ENCODE peak calls at places on chromosome 12, in five cellular contexts. W is WTC11, B is nephron progenitor cell, S is H1, E is ovary. T is an unnamed sample.

GRCh38 chr12:104555650-104556049 is 98.9 kb downstream of the CHST11 start:
- DNase-seq in S (no peak), B (no peak), E (no peak), W (no peak), T (no peak)

GRCh38 chr12:109663766-109664165 is 49.9 kb upstream of the FAM222A start:
- DNase-seq in E (no peak), S (no peak), W (no peak), B (no peak), T (no peak)

GRCh38 chr12:126144603-126145002 is 1079.4 kb downstream of the AACS start:
- DNase-seq in S (no peak), E (no peak), B (no peak), W (no peak), T (no peak)

GRCh38 chr12:104519190-104519857 is 62.6 kb downstream of the CHST11 start:
- DNase-seq in W (no peak), B (no peak), S (no peak), E (no peak), T (no peak)

GRCh38 chr12:82474798-82475184 is 116.5 kb downstream of the METTL25 start:
- DNase-seq in S (no peak), E (no peak), W (no peak), B (no peak), T (no peak)

GRCh38 chr12:54565658-54566552 is 16.5 kb downstream of the PDE1B start:
- DNase-seq in B (no peak), S (no peak), W (peak; percentile 45), E (no peak), T (peak; percentile 47)

GRCh38 chr12:63151061-63151897 is at the start of gene AVPR1A:
- DNase-seq in W (peak; percentile 24), B (no peak), S (peak; percentile 67), E (no peak), T (peak; percentile 25)

GRCh38 chr12:88391556-88391955 is 188.7 kb downstream of the KITLG start:
- DNase-seq in W (no peak), S (no peak), E (no peak), B (no peak), T (no peak)

GRCh38 chr12:45912774-45913173 is 77.6 kb downstream of the SCAF11 start:
- DNase-seq in W (no peak), B (no peak), E (no peak), S (no peak), T (no peak)

GRCh38 chr12:18990866-18991265 is 138.7 kb upstream of the PLEKHA5 start:
- DNase-seq in B (no peak), E (no peak), S (no peak), W (no peak), T (no peak)

GRCh38 chr12:102948941-102949352 is 8.5 kb upstream of the ASCL1 start:
- DNase-seq in B (peak; percentile 85), S (peak; percentile 94), W (peak; percentile 81), E (no peak), T (peak; percentile 84)

GRCh38 chr12:12985817-12986408 is 14.2 kb downstream of the HEBP1 start:
- DNase-seq in W (peak; percentile 76), S (peak; percentile 70), B (peak; percentile 26), E (no peak), T (peak; percentile 47)

GRCh38 chr12:109434556-109434955 is 42.5 kb downstream of the KCTD10 start:
- DNase-seq in W (no peak), E (no peak), B (no peak), S (no peak), T (no peak)

GRCh38 chr12:31664038-31664437 is 4.5 kb downstream of the ETFBKMT start:
- DNase-seq in B (no peak), W (no peak), S (no peak), E (no peak), T (no peak)

GRCh38 chr12:12701457-12701856 is 5.5 kb upstream of the GPR19 start:
- DNase-seq in S (no peak), E (no peak), W (peak; percentile 53), B (no peak), T (no peak)

GRCh38 chr12:91347686-91348085 is 165.1 kb upstream of the DCN start:
- DNase-seq in B (no peak), E (no peak), W (no peak), S (no peak), T (no peak)

GRCh38 chr12:88952543-88952942 is 372.3 kb upstream of the KITLG start:
- DNase-seq in E (no peak), S (no peak), B (no peak), W (no peak), T (no peak)

GRCh38 chr12:86241600-86241999 is 14.6 kb downstream of the MGAT4C start:
- DNase-seq in E (no peak), B (no peak), W (no peak), S (no peak), T (no peak)

GRCh38 chr12:131052063-131052781 is 98.5 kb downstream of the ADGRD1 start:
- DNase-seq in E (no peak), S (no peak), W (no peak), B (no peak), T (no peak)

GRCh38 chr12:11499802-11500201 is 104.4 kb upstream of the PRB2 start:
- DNase-seq in W (no peak), E (no peak), B (no peak), S (no peak), T (no peak)

GRCh38 chr12:121128908-121129704 is 3.6 kb upstream of the P2RX7 start:
- DNase-seq in W (peak; percentile 52), B (no peak), S (peak; percentile 53), E (peak; percentile 82), T (no peak)

GRCh38 chr12:48954781-48955501 is 2.3 kb downstream of the ARF3 start:
- DNase-seq in W (no peak), E (no peak), B (no peak), S (no peak), T (no peak)

GRCh38 chr12:48954061-48954460 is 3.2 kb downstream of the ARF3 start:
- DNase-seq in S (no peak), W (no peak), B (no peak), E (no peak), T (no peak)

GRCh38 chr12:48958049-48958388 is 732 bp upstream of the ARF3 start:
- DNase-seq in W (no peak), B (no peak), S (no peak), E (no peak), T (no peak)

GRCh38 chr12:48956279-48957140 is 777 bp downstream of the ARF3 start:
- DNase-seq in E (peak; percentile 70), S (peak; percentile 83), B (peak; percentile 80), W (peak; percentile 87), T (peak; percentile 82)

GRCh38 chr12:48957141-48958048 is at the start of gene ARF3:
- DNase-seq in B (peak; percentile 96), S (peak; percentile 96), W (peak; percentile 98), E (peak; percentile 97), T (peak; percentile 97)
- TF ChIP-seq CTCF in B (no peak), S (no peak), W (no peak), E (no peak), T (no peak)

DNA sequence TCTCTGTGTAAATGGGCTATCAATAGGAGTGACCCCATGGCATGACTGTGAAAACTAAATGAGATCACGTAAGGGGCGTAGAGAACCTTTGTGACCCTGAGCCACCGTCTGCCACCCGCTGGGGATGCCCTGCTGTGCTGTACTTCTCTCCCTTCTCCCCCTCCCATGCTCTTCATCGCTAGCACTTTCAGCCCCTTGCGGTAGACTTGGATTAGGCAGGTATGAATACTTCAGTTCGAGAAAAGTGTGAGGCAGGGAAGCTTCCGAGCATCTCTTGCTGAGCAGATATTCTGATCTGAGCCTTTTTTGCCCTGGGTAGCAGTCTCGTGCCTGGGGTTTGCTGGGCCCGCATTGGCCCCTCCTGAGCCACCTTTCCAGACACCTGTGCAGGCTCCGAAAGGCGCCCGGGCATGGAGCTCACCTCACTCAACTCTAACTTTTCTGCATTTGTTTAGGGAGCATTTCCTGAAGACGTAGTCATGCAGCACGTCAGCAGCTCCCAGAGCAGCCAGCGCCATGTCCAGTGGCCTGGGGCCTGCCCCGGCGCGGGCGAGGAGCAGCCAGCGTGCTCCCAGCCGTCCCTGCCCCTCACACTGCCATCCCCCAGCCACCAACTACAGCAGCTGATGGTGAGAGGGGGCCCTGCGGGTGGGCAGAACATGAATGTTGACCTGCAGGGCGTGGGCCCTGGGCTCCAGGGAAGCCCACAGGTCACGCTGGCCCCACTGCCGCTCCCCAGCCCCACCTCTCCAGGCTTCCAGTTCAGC is 40.4 kb downstream of the DDX51 start:
- DNase-seq in S (no peak), W (no peak), E (no peak), B (no peak), T (no peak)
- TF ChIP-seq CTCF in S (no peak), W (no peak), E (no peak), B (no peak), T (no peak)

DNA sequence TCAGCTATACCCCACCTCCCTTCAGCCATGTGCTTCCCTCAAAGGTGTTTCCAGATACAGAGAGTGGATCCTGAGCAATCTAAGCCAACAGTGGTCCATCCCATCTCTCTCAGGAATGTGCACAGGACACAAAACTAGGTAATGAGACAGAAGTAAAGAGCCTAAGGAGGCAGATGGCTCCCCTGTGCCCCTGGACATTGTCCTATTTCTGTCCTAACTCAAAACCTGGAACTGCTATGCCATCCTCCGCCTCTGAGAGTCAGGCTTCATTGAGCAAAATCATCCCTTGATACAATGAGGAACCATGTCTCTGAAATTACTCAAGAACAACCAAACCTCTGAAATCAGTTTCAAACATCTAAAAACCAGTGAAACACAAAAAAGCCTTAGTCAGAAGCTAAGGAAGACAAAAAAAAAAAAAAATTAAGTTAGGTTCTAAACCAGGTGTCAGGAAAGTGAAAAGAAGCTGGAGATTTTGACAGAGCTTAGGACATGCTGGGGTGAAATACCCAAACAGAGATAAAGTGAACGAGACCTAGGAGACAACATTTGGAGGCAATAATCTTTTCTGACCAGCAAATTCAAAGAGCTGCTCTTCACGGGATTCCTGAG is 200.3 kb upstream of the PLEKHG7 start:
- DNase-seq in S (no peak), E (no peak), W (no peak), B (no peak), T (no peak)
- TF ChIP-seq CTCF in S (no peak), E (peak; percentile 31), W (no peak), B (no peak), T (no peak)

GRCh38 chr12:41011939-41012338 is 176.2 kb upstream of the PDZRN4 start:
- DNase-seq in W (no peak), S (no peak), E (no peak), B (no peak), T (no peak)
- TF ChIP-seq CTCF in W (no peak), S (peak; percentile 9), E (no peak), B (no peak), T (no peak)

DNA sequence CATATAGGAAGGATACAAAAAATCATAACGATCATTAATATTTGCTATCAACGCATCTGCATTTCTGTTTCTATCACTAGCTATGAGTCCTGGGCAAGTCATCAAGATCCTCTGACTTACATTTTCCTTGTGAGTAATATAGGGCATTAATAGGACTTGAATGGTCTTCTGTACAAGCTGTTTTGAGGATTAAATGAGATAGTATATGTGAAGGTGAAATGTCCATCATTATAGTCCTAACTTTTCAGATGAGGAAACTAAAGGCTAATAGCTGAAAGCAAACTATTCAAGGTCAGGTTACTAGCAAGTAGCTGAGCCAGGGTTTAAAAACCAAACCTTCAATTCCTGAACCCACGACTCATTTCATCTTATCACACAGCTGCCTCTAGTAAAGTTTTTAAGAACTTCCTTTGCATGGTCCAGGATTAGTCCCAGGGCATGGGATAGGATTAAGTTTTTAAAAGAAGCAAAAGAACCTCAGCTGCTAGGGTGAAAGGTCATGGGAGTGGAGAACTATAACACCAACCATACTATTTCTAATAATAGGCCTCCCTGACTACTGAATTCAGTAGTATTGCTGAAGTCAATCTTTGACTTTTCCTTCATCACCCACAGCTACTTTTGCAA is 101.4 kb upstream of the ADAMTS20 start:
- DNase-seq in E (no peak), S (no peak), B (no peak), W (no peak), T (no peak)
- TF ChIP-seq CTCF in E (no peak), S (no peak), B (no peak), W (no peak), T (no peak)

GRCh38 chr12:98743362-98743953 is 98.4 kb downstream of the APAF1 start:
- DNase-seq in E (no peak), S (peak; percentile 63), B (peak; percentile 56), W (peak; percentile 62), T (peak; percentile 74)
- TF ChIP-seq CTCF in E (no peak), S (peak; percentile 63), B (peak; percentile 68), W (peak; percentile 47), T (peak; percentile 72)

T was measured in glutamatergic neuron.